ENCODE peak calls at places on chromosomes 12 and 14, in ten cellular contexts. K, C, Y, N, H, Z, D, R, E and W are unnamed samples.

GRCh38 chr12:72295744-72296143 is 23.6 kb downstream of the TRHDE start:
- DNase-seq in K (no peak), C (no peak), Y (peak), N (no peak), H (no peak), Z (no peak), D (no peak), R (no peak), E (no peak), W (no peak)

GRCh38 chr12:124786065-124786964 is 77.3 kb downstream of the SCARB1 start:
- DNase-seq in K (no peak), C (peak), Y (peak), N (peak), H (no peak), Z (no peak), D (no peak), R (peak), E (no peak), W (no peak)

GRCh38 chr12:57934804-57935203 is 6.6 kb upstream of the ATP23 start:
- DNase-seq in K (no peak), C (no peak), Y (no peak), N (no peak), H (no peak), Z (no peak), D (no peak), R (no peak), E (no peak), W (no peak)

GRCh38 chr14:80385340-80385739 is 174.0 kb upstream of the DIO2 start:
- DNase-seq in K (no peak), C (no peak), Y (no peak), N (no peak), H (no peak), Z (no peak), D (no peak), R (no peak), E (no peak), W (no peak)

GRCh38 chr14:104187931-104188726 is 49.7 kb downstream of the KIF26A start:
- DNase-seq in K (no peak), C (no peak), Y (no peak), N (no peak), H (no peak), Z (no peak), D (no peak), R (no peak), E (peak), W (no peak)

GRCh38 chr12:27193854-27194544 is 50.1 kb upstream of the STK38L start:
- DNase-seq in K (no peak), C (no peak), Y (peak), N (no peak), H (peak), Z (no peak), D (no peak), R (no peak), E (no peak), W (no peak)

GRCh38 chr12:109033239-109034196 is 12.7 kb upstream of the SVOP start:
- DNase-seq in K (no peak), C (no peak), Y (no peak), N (no peak), H (no peak), Z (no peak), D (no peak), R (no peak), E (no peak), W (no peak)

GRCh38 chr12:51591020-51591901 is at the start of gene SCN8A:
- DNase-seq in K (peak), C (no peak), Y (peak), N (no peak), H (peak), Z (no peak), D (no peak), R (peak), E (no peak), W (peak)

GRCh38 chr14:104657114-104657524 is 32.3 kb upstream of the INF2 start:
- DNase-seq in K (no peak), C (no peak), Y (no peak), N (no peak), H (peak), Z (no peak), D (no peak), R (no peak), E (no peak), W (no peak)